ENCODE peak calls at places on chromosomes 11 and 22, in six cellular contexts. Q is anterior cingulate cortex, L is NB4, Y is HCT116, B is HEK293T, R is A549. Z is an unnamed sample.
A peak's percentile ranks its signal among the peaks of the same experiment; 100 is the strongest.

GRCh38 chr11:13135385-13136271 is 126.5 kb downstream of the RASSF10 start:
- DNase-seq in L (no peak), Y (no peak), B (no peak), Q (peak; percentile 61), R (no peak), Z (no peak)

GRCh38 chr11:57763568-57763967 is 2.0 kb downstream of the CTNND1 start:
- DNase-seq in Y (no peak), Q (no peak), L (no peak), B (peak; percentile 33), R (peak; percentile 76), Z (peak; percentile 74)

GRCh38 chr11:45087761-45088160 is 58.7 kb upstream of the PRDM11 start:
- DNase-seq in R (no peak), Q (no peak), L (peak; percentile 68), Y (no peak), B (no peak), Z (no peak)

GRCh38 chr11:64134963-64135362 is 30.9 kb downstream of the MACROD1 start:
- DNase-seq in B (no peak), R (no peak), L (no peak), Y (no peak), Q (no peak), Z (no peak)

GRCh38 chr11:129828301-129828836 is 12.7 kb downstream of the TMEM45B start:
- DNase-seq in L (no peak), Y (peak; percentile 19), B (no peak), Q (no peak), R (no peak), Z (no peak)

GRCh38 chr11:16891964-16892363 is 122.2 kb downstream of the PLEKHA7 start:
- DNase-seq in B (no peak), R (no peak), L (no peak), Q (no peak), Y (no peak), Z (no peak)

GRCh38 chr11:33773399-33774355 is 643 bp downstream of the FBXO3 start:
- DNase-seq in R (peak; percentile 40), Q (no peak), Y (no peak), L (no peak), B (peak; percentile 34), Z (peak; percentile 47)

GRCh38 chr11:65415499-65416340 is 6.9 kb upstream of the NEAT1 start:
- DNase-seq in L (no peak), Q (no peak), R (no peak), Y (no peak), B (no peak), Z (no peak)

GRCh38 chr11:37830532-37830931 is 1232.5 kb upstream of the RAG2 start:
- DNase-seq in Q (no peak), Y (no peak), R (no peak), B (no peak), L (no peak), Z (no peak)

GRCh38 chr22:32920734-32921133 is 119.2 kb downstream of the TIMP3 start:
- DNase-seq in L (peak; percentile 56), B (no peak), Y (no peak), Q (no peak), R (no peak), Z (no peak)

Z was measured in RKO.